ENCODE peak calls at places on chromosome 6, in nine cellular contexts. Z is upper lobe of right lung; B is ovary; D is breast epithelium; U is choroid plexus epithelial cell; Y is CD8-positive, alpha-beta T cell; G is epithelial cell of proximal tubule; C is astrocyte; N is left ventricle myocardium inferior. J is an unnamed sample.

GRCh38 chr6:88855521-88856152 is 107.8 kb downstream of the RNGTT start:
- DNase-seq in Z (no peak), B (no peak), D (no peak), U (no peak), Y (no peak), G (no peak), C (no peak), N (no peak), J (no peak)

GRCh38 chr6:14216931-14217684 is 99.5 kb downstream of the CD83 start:
- DNase-seq in Z (no peak), B (no peak), D (no peak), U (peak; percentile 47), Y (no peak), G (no peak), C (peak; percentile 75), N (no peak), J (peak; percentile 20)

GRCh38 chr6:170305772-170306323 is 710 bp upstream of the FAM120B start:
- DNase-seq in Z (no peak), B (no peak), D (no peak), U (no peak), Y (no peak), G (no peak), C (no peak), N (no peak), J (no peak)

GRCh38 chr6:166206066-166206465 is 38.4 kb upstream of the TBXT start:
- DNase-seq in Z (no peak), B (no peak), D (no peak), U (no peak), Y (no peak), G (no peak), C (no peak), N (no peak), J (no peak)

GRCh38 chr6:42369568-42369967 is 82.2 kb downstream of the TRERF1 start:
- DNase-seq in Z (no peak), B (no peak), D (no peak), U (no peak), Y (peak; percentile 51), G (no peak), C (no peak), N (no peak), J (no peak)

GRCh38 chr6:161257778-161258457 is 15.9 kb downstream of the AGPAT4 start:
- DNase-seq in Z (no peak), B (no peak), D (no peak), U (peak; percentile 90), Y (no peak), G (no peak), C (peak; percentile 99), N (no peak), J (peak; percentile 89)

GRCh38 chr6:53205778-53206177 is 57.1 kb upstream of the GCM1 start:
- DNase-seq in Z (no peak), B (no peak), D (no peak), U (no peak), Y (no peak), G (no peak), C (no peak), N (no peak), J (no peak)

GRCh38 chr6:107713214-107713962 is 110.7 kb downstream of the SCML4 start:
- DNase-seq in Z (no peak), B (no peak), D (no peak), U (no peak), Y (peak; percentile 59), G (no peak), C (no peak), N (no peak), J (no peak)

GRCh38 chr6:150511313-150511712 is 88.4 kb upstream of the PLEKHG1 start:
- DNase-seq in Z (no peak), B (no peak), D (no peak), U (no peak), Y (no peak), G (no peak), C (no peak), N (no peak), J (no peak)

GRCh38 chr6:27314046-27314445 is 2.0 kb upstream of the POM121L2 start:
- DNase-seq in Z (no peak), B (no peak), D (no peak), U (no peak), Y (no peak), G (no peak), C (no peak), N (no peak), J (no peak)

DNA sequence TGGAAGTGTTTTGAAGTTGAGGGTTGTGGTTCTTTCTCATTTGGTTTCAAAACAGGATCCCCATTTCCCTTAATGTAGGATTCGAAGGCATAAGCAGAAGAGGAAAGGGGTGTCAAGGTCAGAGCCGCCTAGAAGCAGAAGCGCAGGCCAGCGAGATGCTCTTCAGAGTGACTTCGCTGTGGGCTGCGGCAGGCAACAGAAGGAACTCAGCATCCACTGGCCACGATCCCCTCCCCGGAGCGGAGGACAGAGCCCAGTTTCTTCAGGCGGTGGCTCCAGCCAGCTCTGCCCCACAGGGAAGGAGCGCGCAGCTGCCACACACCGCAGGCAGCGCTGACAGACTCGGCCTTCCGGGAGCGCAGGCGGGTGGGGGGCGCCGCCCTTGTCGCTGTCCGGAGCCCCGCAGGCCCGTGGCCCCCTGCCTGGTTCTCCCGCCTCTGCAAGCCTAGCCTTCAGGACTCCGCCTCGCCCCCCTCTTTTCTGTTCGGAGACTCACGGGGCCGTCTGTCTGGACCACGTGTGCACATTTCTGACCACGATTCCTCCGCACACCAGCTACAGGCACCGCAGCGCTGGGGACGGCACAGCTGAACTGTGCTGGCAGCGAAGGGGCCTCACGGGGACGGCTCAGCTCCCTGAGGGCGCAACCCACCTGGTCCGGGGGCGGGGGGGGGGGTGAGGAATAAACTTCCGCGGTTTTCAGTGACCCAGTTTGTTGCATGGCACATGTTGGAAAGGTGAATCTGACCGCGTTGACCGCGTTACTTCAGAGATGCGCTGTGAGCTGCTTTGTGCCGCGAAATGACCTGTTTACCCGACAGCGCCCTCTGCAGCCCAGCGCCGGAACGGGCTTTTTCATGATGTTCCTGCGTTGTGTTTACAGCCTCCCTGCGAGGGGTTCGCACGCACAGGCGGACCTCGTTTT is 26.1 kb downstream of the TTLL2 start:
- DNase-seq in Z (peak; percentile 86), B (peak; percentile 66), D (peak; percentile 28), U (peak; percentile 54), Y (peak; percentile 90), G (no peak), C (peak; percentile 30), N (peak; percentile 67), J (peak; percentile 15)
- TF ChIP-seq CTCF in Z (peak; percentile 73), B (peak; percentile 36), D (peak; percentile 54), U (peak; percentile 76), Y (peak; percentile 86), G (peak; percentile 84), C (peak; percentile 64), N (peak; percentile 77), J (peak; percentile 59)

GRCh38 chr6:118128755-118129154 is 221.7 kb downstream of the SLC35F1 start:
- DNase-seq in Z (no peak), B (no peak), D (no peak), U (no peak), Y (no peak), G (no peak), C (no peak), N (no peak), J (no peak)

GRCh38 chr6:118124851-118125250 is 217.8 kb downstream of the SLC35F1 start:
- DNase-seq in Z (no peak), B (no peak), D (no peak), U (no peak), Y (no peak), G (no peak), C (no peak), N (no peak), J (no peak)

GRCh38 chr6:118122161-118122560 is 215.1 kb downstream of the SLC35F1 start:
- DNase-seq in Z (no peak), B (no peak), D (no peak), U (no peak), Y (no peak), G (no peak), C (no peak), N (no peak), J (no peak)

GRCh38 chr6:118123503-118124037 is 216.5 kb downstream of the SLC35F1 start:
- DNase-seq in Z (no peak), B (no peak), D (no peak), U (no peak), Y (no peak), G (no peak), C (no peak), N (no peak), J (no peak)

DNA sequence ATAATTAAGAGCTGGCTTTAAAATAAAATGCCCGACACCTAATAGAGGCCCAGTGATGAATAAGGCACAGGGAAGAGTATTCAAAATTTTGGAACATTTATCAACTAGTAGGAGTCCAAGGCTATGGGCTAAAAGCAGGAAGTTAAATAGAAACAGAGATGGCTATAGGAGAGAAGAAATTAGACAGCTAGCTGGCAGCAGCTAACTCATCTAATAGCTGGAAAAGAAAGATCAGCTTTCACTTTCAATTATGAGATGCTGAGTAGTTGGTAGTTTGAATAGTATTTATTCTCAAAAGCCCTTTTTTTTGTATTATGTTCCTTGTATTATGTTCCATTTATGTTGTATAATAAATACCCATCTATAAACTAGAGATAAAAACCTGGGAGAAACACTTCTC is 215.7 kb downstream of the SLC35F1 start:
- DNase-seq in Z (no peak), B (no peak), D (no peak), U (no peak), Y (no peak), G (no peak), C (no peak), N (no peak), J (no peak)
- H3K4me3 ChIP-seq in Z (no peak overlapping the region), B (no peak overlapping the region), D (no peak overlapping the region), U (no peak overlapping the region), Y (no peak overlapping the region), G (no peak overlapping the region), C (no peak overlapping the region), N (no peak overlapping the region), J (no peak overlapping the region)

GRCh38 chr6:6221829-6222535 is 98.5 kb downstream of the F13A1 start:
- DNase-seq in Z (no peak), B (no peak), D (no peak), U (no peak), Y (no peak), G (no peak), C (no peak), N (no peak), J (no peak)

GRCh38 chr6:6218246-6219085 is 102.0 kb downstream of the F13A1 start:
- DNase-seq in Z (no peak), B (no peak), D (no peak), U (no peak), Y (no peak), G (no peak), C (no peak), N (no peak), J (peak; percentile 53)

GRCh38 chr6:6219716-6220115 is 100.7 kb downstream of the F13A1 start:
- DNase-seq in Z (no peak), B (no peak), D (no peak), U (no peak), Y (no peak), G (no peak), C (no peak), N (no peak), J (no peak)

GRCh38 chr6:6220718-6221117 is 99.7 kb downstream of the F13A1 start:
- DNase-seq in Z (no peak), B (no peak), D (no peak), U (peak; percentile 0), Y (no peak), G (no peak), C (no peak), N (no peak), J (no peak)

GRCh38 chr6:6217838-6218237 is 102.6 kb downstream of the F13A1 start:
- DNase-seq in Z (no peak), B (no peak), D (no peak), U (no peak), Y (no peak), G (no peak), C (no peak), N (no peak), J (no peak)
- TF ChIP-seq CTCF in Z (no peak), B (no peak), D (no peak), U (no peak), Y (no peak), G (no peak), C (no peak), N (no peak), J (peak; percentile 14)

GRCh38 chr6:134502614-134503541 is 185.0 kb upstream of the SGK1 start:
- DNase-seq in Z (no peak), B (no peak), D (peak; percentile 83), U (no peak), Y (no peak), G (no peak), C (no peak), N (no peak), J (no peak)
- H3K4me3 ChIP-seq in Z (no peak overlapping the region), B (no peak overlapping the region), D (peak overlapping the region; percentile 6), U (no peak overlapping the region), Y (no peak overlapping the region), G (no peak overlapping the region), C (no peak overlapping the region), N (no peak overlapping the region), J (no peak overlapping the region)

J was measured in AG10803.